ENCODE peak calls at places on chromosomes 2 and 18, in six cellular contexts. One of them, this sample, is unnamed.

GRCh38 chr18:46184296-46185080 is 80.3 kb downstream of the HAUS1 start:
- DNase-seq in activated T-cell treated with anti-CD3 and anti-CD28 coated beads for 1 hour: no peak
- DNase-seq in RCC 7860: no peak
- DNase-seq in iris pigment epithelial cell: no peak
- DNase-seq in NCI-H1092 treated with DMSO at 0.1 percent for 48 hours: no peak
- DNase-seq in AG20443: no peak
- DNase-seq in this sample: no peak

GRCh38 chr2:234500394-234501006 is 3.6 kb upstream of the ARL4C start:
- DNase-seq in activated T-cell treated with anti-CD3 and anti-CD28 coated beads for 1 hour: peak
- DNase-seq in RCC 7860: peak
- DNase-seq in iris pigment epithelial cell: peak
- DNase-seq in NCI-H1092 treated with DMSO at 0.1 percent for 48 hours: peak
- DNase-seq in AG20443: peak
- DNase-seq in this sample: peak

GRCh38 chr2:239319261-239319661 is 81.6 kb downstream of the HDAC4 start:
- DNase-seq in activated T-cell treated with anti-CD3 and anti-CD28 coated beads for 1 hour: no peak
- DNase-seq in RCC 7860: no peak
- DNase-seq in iris pigment epithelial cell: peak
- DNase-seq in NCI-H1092 treated with DMSO at 0.1 percent for 48 hours: no peak
- DNase-seq in AG20443: peak
- DNase-seq in this sample: peak

GRCh38 chr2:84450288-84451227 is 8.5 kb downstream of the SUCLG1 start:
- DNase-seq in activated T-cell treated with anti-CD3 and anti-CD28 coated beads for 1 hour: no peak
- DNase-seq in RCC 7860: no peak
- DNase-seq in iris pigment epithelial cell: no peak
- DNase-seq in NCI-H1092 treated with DMSO at 0.1 percent for 48 hours: no peak
- DNase-seq in AG20443: no peak
- DNase-seq in this sample: no peak

GRCh38 chr2:128317186-128317897 is 1.3 kb downstream of the HS6ST1 start:
- DNase-seq in activated T-cell treated with anti-CD3 and anti-CD28 coated beads for 1 hour: no peak
- DNase-seq in RCC 7860: no peak
- DNase-seq in iris pigment epithelial cell: no peak
- DNase-seq in NCI-H1092 treated with DMSO at 0.1 percent for 48 hours: peak
- DNase-seq in AG20443: peak
- DNase-seq in this sample: peak

GRCh38 chr18:79403723-79404566 is 8.2 kb downstream of the NFATC1 start:
- DNase-seq in activated T-cell treated with anti-CD3 and anti-CD28 coated beads for 1 hour: no peak
- DNase-seq in RCC 7860: no peak
- DNase-seq in iris pigment epithelial cell: no peak
- DNase-seq in NCI-H1092 treated with DMSO at 0.1 percent for 48 hours: no peak
- DNase-seq in AG20443: no peak
- DNase-seq in this sample: peak

GRCh38 chr2:216730871-216731270 is 35.5 kb upstream of the IGFBP5 start:
- DNase-seq in activated T-cell treated with anti-CD3 and anti-CD28 coated beads for 1 hour: no peak
- DNase-seq in RCC 7860: no peak
- DNase-seq in iris pigment epithelial cell: no peak
- DNase-seq in NCI-H1092 treated with DMSO at 0.1 percent for 48 hours: no peak
- DNase-seq in AG20443: no peak
- DNase-seq in this sample: no peak

GRCh38 chr2:26355038-26355995 is 8.7 kb upstream of the ADGRF3 start:
- DNase-seq in activated T-cell treated with anti-CD3 and anti-CD28 coated beads for 1 hour: no peak
- DNase-seq in RCC 7860: peak
- DNase-seq in iris pigment epithelial cell: peak
- DNase-seq in NCI-H1092 treated with DMSO at 0.1 percent for 48 hours: no peak
- DNase-seq in AG20443: peak
- DNase-seq in this sample: peak

GRCh38 chr2:217900010-217900779 is 102.6 kb downstream of the TNS1 start:
- DNase-seq in activated T-cell treated with anti-CD3 and anti-CD28 coated beads for 1 hour: no peak
- DNase-seq in RCC 7860: peak
- DNase-seq in iris pigment epithelial cell: no peak
- DNase-seq in NCI-H1092 treated with DMSO at 0.1 percent for 48 hours: peak
- DNase-seq in AG20443: no peak
- DNase-seq in this sample: no peak

GRCh38 chr2:226788064-226788463 is 11.6 kb downstream of the IRS1 start:
- DNase-seq in activated T-cell treated with anti-CD3 and anti-CD28 coated beads for 1 hour: no peak
- DNase-seq in RCC 7860: no peak
- DNase-seq in iris pigment epithelial cell: no peak
- DNase-seq in NCI-H1092 treated with DMSO at 0.1 percent for 48 hours: no peak
- DNase-seq in AG20443: no peak
- DNase-seq in this sample: no peak

GRCh38 chr2:235658371-235659174 is 164.7 kb downstream of the AGAP1 start:
- DNase-seq in activated T-cell treated with anti-CD3 and anti-CD28 coated beads for 1 hour: no peak
- DNase-seq in RCC 7860: no peak
- DNase-seq in iris pigment epithelial cell: no peak
- DNase-seq in NCI-H1092 treated with DMSO at 0.1 percent for 48 hours: peak
- DNase-seq in AG20443: no peak
- DNase-seq in this sample: peak

GRCh38 chr2:216872040-216872439 is 12.2 kb upstream of the TNP1 start:
- DNase-seq in activated T-cell treated with anti-CD3 and anti-CD28 coated beads for 1 hour: no peak
- DNase-seq in RCC 7860: no peak
- DNase-seq in iris pigment epithelial cell: no peak
- DNase-seq in NCI-H1092 treated with DMSO at 0.1 percent for 48 hours: no peak
- DNase-seq in AG20443: no peak
- DNase-seq in this sample: no peak

GRCh38 chr18:12085136-12085535 is 8.5 kb upstream of the ANKRD62 start:
- DNase-seq in activated T-cell treated with anti-CD3 and anti-CD28 coated beads for 1 hour: no peak
- DNase-seq in RCC 7860: no peak
- DNase-seq in iris pigment epithelial cell: no peak
- DNase-seq in NCI-H1092 treated with DMSO at 0.1 percent for 48 hours: no peak
- DNase-seq in AG20443: no peak
- DNase-seq in this sample: no peak

GRCh38 chr2:207284556-207285450 is 119.1 kb upstream of the KLF7 start:
- DNase-seq in activated T-cell treated with anti-CD3 and anti-CD28 coated beads for 1 hour: no peak
- DNase-seq in RCC 7860: no peak
- DNase-seq in iris pigment epithelial cell: no peak
- DNase-seq in NCI-H1092 treated with DMSO at 0.1 percent for 48 hours: no peak
- DNase-seq in AG20443: no peak
- DNase-seq in this sample: no peak

GRCh38 chr2:176817061-176817565 is 395.5 kb upstream of the HNRNPA3 start:
- DNase-seq in activated T-cell treated with anti-CD3 and anti-CD28 coated beads for 1 hour: no peak
- DNase-seq in RCC 7860: no peak
- DNase-seq in iris pigment epithelial cell: no peak
- DNase-seq in NCI-H1092 treated with DMSO at 0.1 percent for 48 hours: peak
- DNase-seq in AG20443: peak
- DNase-seq in this sample: no peak

GRCh38 chr2:176468471-176468870 is 199.2 kb downstream of the MTX2 start:
- DNase-seq in activated T-cell treated with anti-CD3 and anti-CD28 coated beads for 1 hour: no peak
- DNase-seq in RCC 7860: no peak
- DNase-seq in iris pigment epithelial cell: no peak
- DNase-seq in NCI-H1092 treated with DMSO at 0.1 percent for 48 hours: no peak
- DNase-seq in AG20443: no peak
- DNase-seq in this sample: no peak

GRCh38 chr18:3923750-3924149 is 473.8 kb downstream of the TGIF1 start:
- DNase-seq in activated T-cell treated with anti-CD3 and anti-CD28 coated beads for 1 hour: no peak
- DNase-seq in RCC 7860: peak
- DNase-seq in iris pigment epithelial cell: peak
- DNase-seq in NCI-H1092 treated with DMSO at 0.1 percent for 48 hours: no peak
- DNase-seq in AG20443: peak
- DNase-seq in this sample: no peak

GRCh38 chr18:9688036-9688741 is 19.9 kb upstream of the RAB31 start:
- DNase-seq in activated T-cell treated with anti-CD3 and anti-CD28 coated beads for 1 hour: no peak
- DNase-seq in RCC 7860: no peak
- DNase-seq in iris pigment epithelial cell: peak
- DNase-seq in NCI-H1092 treated with DMSO at 0.1 percent for 48 hours: no peak
- DNase-seq in AG20443: no peak
- DNase-seq in this sample: no peak

GRCh38 chr2:128536925-128537620 is 218.4 kb upstream of the HS6ST1 start:
- DNase-seq in activated T-cell treated with anti-CD3 and anti-CD28 coated beads for 1 hour: no peak
- DNase-seq in RCC 7860: peak
- DNase-seq in iris pigment epithelial cell: peak
- DNase-seq in NCI-H1092 treated with DMSO at 0.1 percent for 48 hours: no peak
- DNase-seq in AG20443: peak
- DNase-seq in this sample: peak

GRCh38 chr2:3112131-3112530 is 265.5 kb downstream of the EIPR1 start:
- DNase-seq in activated T-cell treated with anti-CD3 and anti-CD28 coated beads for 1 hour: no peak
- DNase-seq in RCC 7860: no peak
- DNase-seq in iris pigment epithelial cell: no peak
- DNase-seq in NCI-H1092 treated with DMSO at 0.1 percent for 48 hours: no peak
- DNase-seq in AG20443: no peak
- DNase-seq in this sample: no peak

GRCh38 chr2:66032376-66032775 is 402.5 kb upstream of the MEIS1 start:
- DNase-seq in activated T-cell treated with anti-CD3 and anti-CD28 coated beads for 1 hour: no peak
- DNase-seq in RCC 7860: no peak
- DNase-seq in iris pigment epithelial cell: no peak
- DNase-seq in NCI-H1092 treated with DMSO at 0.1 percent for 48 hours: no peak
- DNase-seq in AG20443: no peak
- DNase-seq in this sample: no peak

GRCh38 chr2:55175254-55176093 is 56.6 kb downstream of the CLHC1 start:
- DNase-seq in activated T-cell treated with anti-CD3 and anti-CD28 coated beads for 1 hour: no peak
- DNase-seq in RCC 7860: peak
- DNase-seq in iris pigment epithelial cell: peak
- DNase-seq in NCI-H1092 treated with DMSO at 0.1 percent for 48 hours: peak
- DNase-seq in AG20443: peak
- DNase-seq in this sample: peak

GRCh38 chr18:22559414-22560282 is 141.9 kb upstream of the CTAGE1 start:
- DNase-seq in activated T-cell treated with anti-CD3 and anti-CD28 coated beads for 1 hour: no peak
- DNase-seq in RCC 7860: peak
- DNase-seq in iris pigment epithelial cell: peak
- DNase-seq in NCI-H1092 treated with DMSO at 0.1 percent for 48 hours: no peak
- DNase-seq in AG20443: peak
- DNase-seq in this sample: no peak

GRCh38 chr18:23862071-23862470 is 152.5 kb upstream of the TTC39C start:
- DNase-seq in activated T-cell treated with anti-CD3 and anti-CD28 coated beads for 1 hour: no peak
- DNase-seq in RCC 7860: no peak
- DNase-seq in iris pigment epithelial cell: peak
- DNase-seq in NCI-H1092 treated with DMSO at 0.1 percent for 48 hours: no peak
- DNase-seq in AG20443: peak
- DNase-seq in this sample: no peak

This sample was measured in erythroblast.